ENCODE peak calls at places on chromosomes 11 and 22, in nine cellular contexts. H is fibroblast of the aortic adventitia; N is CD4-positive, alpha-beta T cell; R is PC-3; M is fibroblast of lung; K is CD8-positive, alpha-beta T cell; Q is lower lobe of right lung; B is foreskin fibroblast; X is IMR-90. P is an unnamed sample.

GRCh38 chr11:117097567-117098268 is 510 bp downstream of the SIK3 start:
- DNase-seq in B (peak), K (peak), H (no peak), N (peak), M (no peak), R (peak), X (no peak), Q (peak), P (peak)

GRCh38 chr11:62428871-62429601 is 10.2 kb downstream of the SCGB1A1 start:
- DNase-seq in H (peak), X (no peak), R (no peak), Q (no peak), M (no peak), N (no peak), K (no peak), B (no peak), P (no peak)

GRCh38 chr11:118688851-118689502 is 9.5 kb upstream of the TREH start:
- DNase-seq in H (no peak), K (no peak), R (no peak), Q (no peak), M (no peak), B (no peak), X (no peak), N (no peak), P (no peak)

GRCh38 chr11:75635009-75635909 is 33.6 kb downstream of the MAP6 start:
- DNase-seq in X (peak), R (no peak), N (no peak), K (no peak), H (peak), Q (no peak), M (peak), B (peak), P (no peak)

GRCh38 chr11:134063991-134064747 is 4.7 kb upstream of the JAM3 start:
- DNase-seq in B (no peak), X (no peak), H (no peak), Q (no peak), R (no peak), N (no peak), M (no peak), K (no peak), P (no peak)

GRCh38 chr11:72224587-72225410 is at the start of gene INPPL1:
- DNase-seq in B (peak), X (no peak), R (peak), Q (peak), M (peak), H (no peak), K (no peak), N (no peak), P (peak)

GRCh38 chr22:29901354-29901753 is 18.4 kb downstream of the MTMR3 start:
- DNase-seq in H (no peak), X (no peak), K (no peak), M (no peak), Q (no peak), B (no peak), R (no peak), N (no peak), P (no peak)

GRCh38 chr11:14065153-14065552 is 102.6 kb downstream of the SPON1 start:
- DNase-seq in N (no peak), H (no peak), R (no peak), M (no peak), X (no peak), K (no peak), B (no peak), Q (no peak), P (no peak)

GRCh38 chr11:117361432-117361831 is 33.8 kb downstream of the CEP164 start:
- DNase-seq in X (no peak), R (no peak), B (no peak), M (no peak), H (no peak), N (no peak), Q (no peak), K (no peak), P (no peak)

GRCh38 chr11:74730601-74731260 is 495 bp downstream of the CHRDL2 start:
- DNase-seq in K (no peak), R (no peak), N (no peak), Q (no peak), X (no peak), H (no peak), M (no peak), B (no peak), P (no peak)

GRCh38 chr11:7927635-7928034 is 3.4 kb downstream of the OR10A6 start:
- DNase-seq in M (peak), N (no peak), H (peak), X (peak), B (peak), K (no peak), Q (no peak), R (peak), P (no peak)

GRCh38 chr11:46916251-46916650 is 2.1 kb downstream of the LRP4 start:
- DNase-seq in B (no peak), M (no peak), X (no peak), N (no peak), K (no peak), R (no peak), Q (no peak), H (no peak), P (no peak)
- TF ChIP-seq CTCF in B (no peak), M (no peak), X (no peak), N (no peak), K (no peak), R (no peak), Q (no peak), H (no peak), P (no peak)

GRCh38 chr11:119864836-119865235 is 135.8 kb upstream of the NECTIN1 start:
- DNase-seq in H (no peak), M (no peak), N (no peak), B (no peak), X (no peak), R (no peak), Q (no peak), K (no peak), P (no peak)

GRCh38 chr11:119860561-119861094 is 131.6 kb upstream of the NECTIN1 start:
- DNase-seq in R (no peak), M (no peak), K (no peak), N (no peak), B (no peak), H (no peak), X (no peak), Q (no peak), P (no peak)

GRCh38 chr11:119863236-119863635 is 134.2 kb upstream of the NECTIN1 start:
- DNase-seq in Q (no peak), H (no peak), N (no peak), B (no peak), K (no peak), R (no peak), M (no peak), X (no peak), P (no peak)

GRCh38 chr11:119861160-119861559 is 132.2 kb upstream of the NECTIN1 start:
- DNase-seq in B (no peak), H (no peak), Q (no peak), K (no peak), N (no peak), M (no peak), X (no peak), R (no peak), P (no peak)

DNA sequence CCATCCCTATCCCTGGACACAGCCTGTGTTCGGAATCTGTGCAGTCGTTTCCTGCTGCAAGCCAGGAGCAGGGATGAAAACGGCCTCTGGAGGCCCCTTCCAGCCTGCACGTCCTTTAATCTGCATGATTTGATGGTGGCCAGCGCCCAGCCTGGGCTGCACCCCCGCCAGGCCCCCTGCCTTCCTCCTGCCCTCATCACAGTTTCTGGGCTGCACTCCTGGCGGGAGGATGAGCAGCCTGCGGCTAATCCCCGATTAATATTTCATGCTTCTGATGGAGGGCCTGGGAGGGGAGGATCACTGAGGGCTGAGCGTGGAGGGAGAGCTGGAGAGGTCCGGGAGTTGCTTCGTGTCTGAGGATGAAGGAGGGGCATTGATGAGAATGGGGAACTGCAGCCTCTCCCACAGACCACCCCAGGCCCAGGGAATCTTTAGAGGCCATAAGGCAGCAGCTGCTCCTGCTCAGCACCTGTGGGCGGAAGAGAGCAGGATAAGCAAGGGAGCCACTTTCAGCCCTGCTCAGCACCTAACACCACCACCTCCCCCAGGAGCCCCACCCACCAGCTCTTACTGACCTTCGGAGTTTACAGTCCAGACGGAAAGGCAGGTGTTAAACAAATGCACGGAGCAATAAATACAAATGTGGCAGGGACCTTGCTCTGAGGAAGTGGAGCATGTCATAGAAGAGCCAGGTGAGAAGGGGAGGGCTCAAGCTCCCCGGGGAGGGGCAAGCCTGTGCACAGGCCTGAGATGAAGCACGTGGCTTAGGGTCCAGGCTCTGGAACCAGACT is 135.0 kb upstream of the NECTIN1 start:
- DNase-seq in N (no peak), H (no peak), K (no peak), M (no peak), X (no peak), B (no peak), R (no peak), Q (no peak), P (no peak)
- TF ChIP-seq CTCF in N (no peak), H (no peak), K (no peak), M (no peak), X (no peak), B (no peak), R (no peak), Q (no peak), P (no peak)

DNA sequence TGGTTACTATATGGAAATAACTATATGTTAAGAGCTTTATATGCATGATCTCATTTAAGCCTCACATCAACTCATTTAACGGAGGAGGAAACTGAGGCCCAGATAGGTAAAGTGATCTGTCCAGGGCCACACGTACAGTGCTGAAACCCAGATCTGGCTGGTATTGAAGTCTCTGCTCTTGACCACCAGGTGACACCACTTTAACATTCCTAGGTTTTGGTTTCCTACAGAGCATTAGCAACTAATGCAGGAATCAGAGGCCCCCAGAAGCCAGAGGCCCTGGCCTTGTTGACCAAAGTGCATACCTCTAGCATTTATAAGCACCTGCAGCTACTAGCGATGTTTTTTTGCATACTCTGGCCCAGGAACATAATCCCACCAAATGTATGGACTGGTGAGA is 12.9 kb upstream of the LIMK2 start:
- DNase-seq in B (no peak), X (no peak), R (no peak), M (no peak), Q (no peak), H (no peak), N (no peak), K (no peak), P (no peak)
- TF ChIP-seq CTCF in B (no peak), X (no peak), R (peak), M (no peak), Q (peak), H (no peak), N (no peak), K (no peak), P (peak)

DNA sequence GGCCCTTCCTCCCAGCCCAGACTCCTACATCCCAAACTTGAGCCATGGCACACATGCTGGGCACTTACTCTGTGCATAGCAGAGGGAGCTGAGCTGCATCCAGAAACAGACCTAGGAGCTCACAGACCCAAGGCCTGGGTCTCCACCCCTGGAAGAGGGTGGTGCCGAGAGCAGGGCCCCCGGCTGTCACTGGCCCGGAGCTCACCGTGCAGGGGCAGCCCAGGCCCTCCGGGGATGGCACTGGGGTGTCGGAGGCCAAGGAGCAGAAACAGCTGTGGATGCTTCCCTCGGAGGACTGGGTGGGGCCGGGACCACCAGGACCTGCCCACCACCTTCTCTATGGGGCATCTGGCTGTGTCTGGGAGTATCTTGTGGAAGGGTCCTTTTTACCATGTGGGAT is 4.3 kb upstream of the APOBEC3A start:
- DNase-seq in X (no peak), H (no peak), B (no peak), R (no peak), Q (no peak), M (no peak), N (no peak), K (no peak), P (no peak)
- TF ChIP-seq CTCF in X (no peak), H (no peak), B (no peak), R (no peak), Q (no peak), M (no peak), N (no peak), K (no peak), P (no peak)

GRCh38 chr11:1853376-1854131 is 670 bp downstream of the LSP1 start:
- DNase-seq in N (no peak), B (no peak), R (no peak), M (no peak), H (no peak), K (no peak), Q (no peak), X (no peak), P (no peak)
- TF ChIP-seq CTCF in N (no peak), B (no peak), R (no peak), M (no peak), H (no peak), K (no peak), Q (no peak), X (no peak), P (no peak)

GRCh38 chr11:12402027-12402426 is 24.7 kb downstream of the PARVA start:
- DNase-seq in H (no peak), K (no peak), M (no peak), Q (no peak), N (no peak), R (no peak), X (no peak), B (no peak), P (no peak)
- TF ChIP-seq CTCF in H (no peak), K (no peak), M (no peak), Q (no peak), N (no peak), R (no peak), X (no peak), B (no peak), P (no peak)

GRCh38 chr11:107608809-107609208 is 17.9 kb downstream of the ELMOD1 start:
- DNase-seq in H (no peak), B (no peak), M (no peak), R (no peak), N (no peak), K (no peak), X (no peak), Q (no peak), P (no peak)

GRCh38 chr11:107609384-107610218 is 18.7 kb downstream of the ELMOD1 start:
- DNase-seq in R (no peak), X (no peak), N (no peak), B (no peak), H (no peak), M (no peak), Q (no peak), K (no peak), P (no peak)

GRCh38 chr11:107606122-107606521 is 15.2 kb downstream of the ELMOD1 start:
- DNase-seq in K (no peak), R (peak), B (peak), Q (no peak), X (no peak), H (no peak), M (no peak), N (no peak), P (no peak)
- TF ChIP-seq CTCF in K (no peak), R (peak), B (no peak), Q (no peak), X (peak), H (no peak), M (no peak), N (no peak), P (no peak)

GRCh38 chr11:70739811-70740474 is 341.6 kb downstream of the CTTN start:
- DNase-seq in X (no peak), B (no peak), K (no peak), N (no peak), R (no peak), M (no peak), Q (peak), H (no peak), P (no peak)
- TF ChIP-seq CTCF in X (no peak), B (no peak), K (no peak), N (no peak), R (no peak), M (no peak), Q (no peak), H (no peak), P (no peak)

DNA sequence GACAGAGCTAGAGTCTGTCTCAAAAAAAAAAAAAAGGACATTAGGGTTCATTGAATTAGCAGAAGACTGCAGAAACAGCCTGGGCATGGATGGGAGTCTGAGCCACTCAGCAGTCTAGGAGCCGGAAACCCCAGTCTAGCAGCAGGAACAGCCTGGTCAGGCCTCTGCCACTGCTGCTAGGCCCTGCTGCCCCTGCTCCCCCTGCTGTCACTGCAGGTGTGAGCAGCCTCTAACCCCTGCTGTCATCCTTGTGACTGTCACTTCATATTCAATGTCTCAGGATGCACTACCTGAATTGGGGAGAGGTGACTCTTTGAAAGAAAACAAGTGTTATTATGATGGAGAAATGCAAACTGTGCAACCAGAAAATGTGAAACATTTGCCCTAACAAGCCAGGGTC is 7.0 kb upstream of the DDX17 start:
- DNase-seq in H (no peak), B (no peak), K (peak), M (no peak), Q (no peak), R (peak), X (no peak), N (peak), P (peak)
- TF ChIP-seq CTCF in H (no peak), B (no peak), K (no peak), M (no peak), Q (no peak), R (peak), X (no peak), N (peak), P (no peak)

P was measured in endothelial cell.